ENCODE peak calls at places on chromosomes 2 and 18, in seven cellular contexts. I is HL-60, C is WERI-Rb-1, O is body of pancreas, F is AG04450, P is right lobe of liver, Q is suprapubic skin. A is an unnamed sample.

GRCh38 chr2:96413067-96413722 is 77.6 kb downstream of the NCAPH start:
- DNase-seq in I (no peak), C (no peak), O (no peak), F (no peak), P (no peak), Q (no peak), A (no peak)

GRCh38 chr2:42513252-42513918 is 19.6 kb upstream of the KCNG3 start:
- DNase-seq in I (peak), C (peak), O (peak), F (peak), P (no peak), Q (no peak), A (no peak)

GRCh38 chr2:74459377-74460118 is 1.3 kb downstream of the WBP1 start:
- DNase-seq in I (no peak), C (no peak), O (no peak), F (no peak), P (no peak), Q (no peak), A (no peak)

GRCh38 chr2:149129433-149129832 is 90.9 kb downstream of the LYPD6B start:
- DNase-seq in I (no peak), C (no peak), O (no peak), F (no peak), P (no peak), Q (no peak), A (no peak)

GRCh38 chr2:129908721-129909373 is 70.6 kb upstream of the RAB6C start:
- DNase-seq in I (no peak), C (no peak), O (no peak), F (no peak), P (no peak), Q (no peak), A (peak)

GRCh38 chr2:167177196-167177595 is 288.9 kb downstream of the XIRP2 start:
- DNase-seq in I (no peak), C (no peak), O (no peak), F (no peak), P (no peak), Q (no peak), A (no peak)

GRCh38 chr2:174779361-174779928 is 15.2 kb upstream of the CHRNA1 start:
- DNase-seq in I (no peak), C (no peak), O (no peak), F (no peak), P (no peak), Q (no peak), A (no peak)

GRCh38 chr2:173141666-173142065 is 66.0 kb downstream of the MAP3K20 start:
- DNase-seq in I (no peak), C (no peak), O (no peak), F (no peak), P (no peak), Q (no peak), A (no peak)

GRCh38 chr18:42414756-42415454 is 459.9 kb downstream of the PIK3C3 start:
- DNase-seq in I (no peak), C (no peak), O (no peak), F (no peak), P (no peak), Q (no peak), A (no peak)

GRCh38 chr2:39320162-39320561 is 76.4 kb upstream of the CDKL4 start:
- DNase-seq in I (no peak), C (no peak), O (no peak), F (no peak), P (no peak), Q (no peak), A (no peak)

GRCh38 chr2:54763636-54764291 is 40.3 kb downstream of the EML6 start:
- DNase-seq in I (no peak), C (peak), O (no peak), F (no peak), P (no peak), Q (no peak), A (no peak)

GRCh38 chr2:86632672-86633071 is 9.0 kb upstream of the RNF103 start:
- DNase-seq in I (no peak), C (no peak), O (no peak), F (no peak), P (no peak), Q (no peak), A (no peak)

GRCh38 chr2:17442334-17442733 is 75.9 kb downstream of the RAD51AP2 start:
- DNase-seq in I (no peak), C (no peak), O (no peak), F (no peak), P (no peak), Q (no peak), A (no peak)

GRCh38 chr2:68994864-68995263 is 18.1 kb upstream of the ANTXR1 start:
- DNase-seq in I (no peak), C (no peak), O (no peak), F (no peak), P (no peak), Q (peak), A (no peak)

GRCh38 chr2:11562476-11562875 is 28.6 kb downstream of the GREB1 start:
- DNase-seq in I (no peak), C (peak), O (no peak), F (no peak), P (peak), Q (peak), A (no peak)

GRCh38 chr2:237427807-237428506 is 14.0 kb upstream of the COL6A3 start:
- DNase-seq in I (no peak), C (no peak), O (no peak), F (no peak), P (no peak), Q (peak), A (no peak)

GRCh38 chr2:194907569-194907968 is 749.5 kb upstream of the SLC39A10 start:
- DNase-seq in I (no peak), C (no peak), O (no peak), F (no peak), P (no peak), Q (no peak), A (no peak)

GRCh38 chr2:174563530-174564282 is 33.9 kb downstream of the WIPF1 start:
- DNase-seq in I (no peak), C (no peak), O (peak), F (no peak), P (no peak), Q (no peak), A (no peak)

GRCh38 chr2:113080134-113080533 is 12.4 kb downstream of the IL1F10 start:
- DNase-seq in I (peak), C (peak), O (peak), F (peak), P (peak), Q (no peak), A (peak)

GRCh38 chr18:4433762-4434161 is 21.3 kb downstream of the DLGAP1 start:
- DNase-seq in I (no peak), C (no peak), O (no peak), F (no peak), P (no peak), Q (no peak), A (no peak)

GRCh38 chr2:10580170-10580539 is 109.6 kb downstream of the NOL10 start:
- DNase-seq in I (no peak), C (no peak), O (no peak), F (no peak), P (no peak), Q (no peak), A (no peak)

GRCh38 chr2:3405876-3406275 is 26.4 kb downstream of the TRAPPC12 start:
- DNase-seq in I (no peak), C (no peak), O (no peak), F (no peak), P (no peak), Q (no peak), A (no peak)

GRCh38 chr2:55721601-55722215 is 28.1 kb upstream of the PNPT1 start:
- DNase-seq in I (no peak), C (no peak), O (no peak), F (no peak), P (no peak), Q (no peak), A (no peak)

GRCh38 chr2:7736646-7737305 is 819.6 kb downstream of the RNF144A start:
- DNase-seq in I (no peak), C (no peak), O (no peak), F (no peak), P (peak), Q (no peak), A (no peak)

GRCh38 chr2:178522950-178523595 is 42.8 kb downstream of the PLEKHA3 start:
- DNase-seq in I (no peak), C (no peak), O (peak), F (peak), P (peak), Q (peak), A (peak)

GRCh38 chr18:13399511-13399910 is 181.0 kb downstream of the LDLRAD4 start:
- DNase-seq in I (no peak), C (no peak), O (no peak), F (no peak), P (no peak), Q (no peak), A (no peak)

GRCh38 chr2:45729753-45730512 is 78.5 kb downstream of the PRKCE start:
- DNase-seq in I (peak), C (peak), O (no peak), F (no peak), P (no peak), Q (no peak), A (no peak)

GRCh38 chr2:120227111-120227991 is 4.2 kb upstream of the TMEM185B start:
- DNase-seq in I (no peak), C (no peak), O (no peak), F (no peak), P (no peak), Q (peak), A (peak)

GRCh38 chr2:9473985-9474360 is 378 bp upstream of the IAH1 start:
- DNase-seq in I (peak), C (peak), O (peak), F (no peak), P (peak), Q (peak), A (peak)

DNA sequence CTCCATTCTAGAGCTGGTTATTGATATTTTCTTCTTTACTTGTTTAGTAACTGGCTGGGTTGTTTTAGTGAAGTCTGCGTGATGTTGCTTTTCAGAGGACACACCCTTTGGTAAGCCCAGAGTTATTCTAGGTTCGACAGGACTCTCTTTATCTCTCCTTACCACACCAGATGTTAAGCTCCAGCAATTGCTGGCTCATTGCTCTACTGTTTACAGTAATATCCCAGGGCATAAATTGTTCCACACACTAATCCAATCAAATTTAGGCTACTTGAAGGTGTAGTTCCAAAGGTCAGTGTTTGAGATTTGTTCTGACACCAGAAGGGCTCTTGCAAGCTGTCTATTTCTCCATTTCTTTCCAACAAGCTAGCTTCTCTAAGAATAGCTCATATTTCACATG is 506.6 kb downstream of the NR4A2 start:
- DNase-seq in I (no peak), C (no peak), O (no peak), F (no peak), P (no peak), Q (no peak), A (no peak)
- H3K27ac ChIP-seq in I (no peak), C (no peak), O (no peak), F (no peak), P (no peak), Q (no peak), A (no peak)

GRCh38 chr2:188394931-188395330 is 103.3 kb downstream of the GULP1 start:
- DNase-seq in I (no peak), C (no peak), O (no peak), F (no peak), P (no peak), Q (no peak), A (no peak)

GRCh38 chr2:188395903-188396699 is 104.4 kb downstream of the GULP1 start:
- DNase-seq in I (no peak), C (no peak), O (no peak), F (no peak), P (no peak), Q (no peak), A (no peak)

GRCh38 chr2:188388831-188389230 is 97.2 kb downstream of the GULP1 start:
- DNase-seq in I (no peak), C (no peak), O (no peak), F (no peak), P (no peak), Q (no peak), A (no peak)

GRCh38 chr2:188385857-188386256 is 94.2 kb downstream of the GULP1 start:
- DNase-seq in I (no peak), C (no peak), O (no peak), F (no peak), P (no peak), Q (no peak), A (no peak)

GRCh38 chr2:188391354-188391753 is 99.7 kb downstream of the GULP1 start:
- DNase-seq in I (no peak), C (no peak), O (no peak), F (no peak), P (no peak), Q (no peak), A (no peak)
- H3K4me3 ChIP-seq in I (no peak), C (no peak), O (no peak), F (no peak), P (no peak), Q (no peak), A (no peak)

GRCh38 chr18:7568426-7568825 is 1.3 kb downstream of the PTPRM start:
- DNase-seq in I (no peak), C (peak), O (peak), F (no peak), P (peak), Q (no peak), A (peak)

GRCh38 chr18:7565677-7566076 is 1.4 kb upstream of the PTPRM start:
- DNase-seq in I (no peak), C (no peak), O (no peak), F (no peak), P (no peak), Q (no peak), A (no peak)

GRCh38 chr18:7566244-7566586 is 901 bp upstream of the PTPRM start:
- DNase-seq in I (no peak), C (no peak), O (no peak), F (no peak), P (no peak), Q (no peak), A (no peak)

GRCh38 chr18:7567487-7568425 is 640 bp downstream of the PTPRM start:
- DNase-seq in I (peak), C (peak), O (peak), F (no peak), P (peak), Q (peak), A (peak)

GRCh38 chr18:7566587-7567486 is at the start of gene PTPRM:
- DNase-seq in I (peak), C (peak), O (peak), F (no peak), P (peak), Q (peak), A (peak)
- TF ChIP-seq CTCF in I (no peak), C (peak), O (peak), F (peak), P (peak), Q (peak), A (no peak)

GRCh38 chr2:230877737-230878598 is 13.2 kb downstream of the ITM2C start:
- DNase-seq in I (peak), C (no peak), O (no peak), F (no peak), P (peak), Q (no peak), A (peak)

GRCh38 chr2:230878599-230878965 is 13.8 kb downstream of the ITM2C start:
- DNase-seq in I (no peak), C (no peak), O (no peak), F (no peak), P (peak), Q (no peak), A (no peak)

GRCh38 chr2:230875347-230876315 is 10.9 kb downstream of the ITM2C start:
- DNase-seq in I (no peak), C (no peak), O (peak), F (no peak), P (peak), Q (no peak), A (no peak)

GRCh38 chr2:230879271-230879882 is 14.6 kb downstream of the ITM2C start:
- DNase-seq in I (no peak), C (no peak), O (no peak), F (no peak), P (no peak), Q (no peak), A (peak)

DNA sequence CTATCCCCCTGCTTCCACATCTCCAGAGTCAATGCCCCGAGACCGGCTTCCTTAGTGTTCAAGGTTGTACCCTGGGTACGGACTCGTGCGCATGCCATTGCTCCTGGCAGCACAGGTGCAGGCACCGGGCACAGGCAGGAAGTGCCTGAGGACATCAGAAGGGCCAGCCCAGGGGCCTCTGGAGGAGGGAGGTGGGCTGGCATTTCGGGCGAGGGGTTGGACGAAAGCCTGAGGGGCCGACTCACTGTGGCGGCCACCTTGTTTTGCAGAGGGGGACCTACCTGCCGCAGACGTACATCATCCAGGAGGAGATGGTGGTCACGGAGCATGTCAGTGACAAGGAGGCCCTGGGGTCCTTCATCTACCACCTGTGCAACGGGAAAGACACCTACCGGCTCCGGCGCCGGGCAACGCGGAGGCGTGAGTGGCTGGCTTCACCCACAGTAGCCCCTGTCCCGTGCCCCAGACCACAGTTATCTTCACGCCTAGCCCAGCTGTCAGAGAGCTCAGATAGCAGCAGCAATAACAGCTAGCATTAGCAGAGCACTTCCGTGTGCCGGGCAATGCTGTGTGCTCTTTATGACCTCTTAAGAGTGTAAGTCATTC is 12.5 kb downstream of the ITM2C start:
- DNase-seq in I (peak), C (no peak), O (peak), F (no peak), P (peak), Q (no peak), A (no peak)
- H3K27ac ChIP-seq in I (peak), C (no peak), O (no peak), F (no peak), P (no peak), Q (no peak), A (no peak)

DNA sequence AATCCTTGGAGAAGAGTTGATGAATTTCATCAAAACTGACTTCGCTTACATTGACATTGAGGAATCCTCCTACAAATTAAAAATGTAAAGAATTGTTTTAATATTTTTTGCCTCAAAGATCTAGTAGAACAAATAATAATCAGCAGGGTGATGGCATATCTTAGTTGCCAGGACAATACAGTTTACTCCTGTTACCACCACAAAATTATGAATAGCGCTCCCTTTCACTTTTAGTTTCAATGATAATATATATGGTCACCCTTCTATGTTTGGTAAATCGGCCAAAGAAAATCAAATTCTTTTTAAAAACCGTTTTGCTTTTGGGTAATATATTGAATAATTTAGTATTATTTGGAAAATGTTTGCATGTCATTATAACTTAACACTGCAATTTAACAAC is 39.0 kb downstream of the B4GALT6 start:
- DNase-seq in I (no peak), C (no peak), O (no peak), F (no peak), P (no peak), Q (no peak), A (no peak)
- H3K4me3 ChIP-seq in I (no peak), C (no peak), O (no peak), F (no peak), P (no peak), Q (no peak), A (no peak)

GRCh38 chr2:23417310-23417709 is 32.3 kb downstream of the KLHL29 start:
- DNase-seq in I (no peak), C (peak), O (no peak), F (no peak), P (peak), Q (no peak), A (no peak)

GRCh38 chr2:23412556-23413155 is 27.7 kb downstream of the KLHL29 start:
- DNase-seq in I (no peak), C (no peak), O (no peak), F (no peak), P (peak), Q (no peak), A (no peak)

GRCh38 chr2:23414106-23414505 is 29.1 kb downstream of the KLHL29 start:
- DNase-seq in I (no peak), C (peak), O (no peak), F (no peak), P (peak), Q (no peak), A (no peak)

GRCh38 chr2:23413641-23414040 is 28.7 kb downstream of the KLHL29 start:
- DNase-seq in I (no peak), C (no peak), O (no peak), F (no peak), P (peak), Q (no peak), A (no peak)

GRCh38 chr2:23414876-23415275 is 29.9 kb downstream of the KLHL29 start:
- DNase-seq in I (no peak), C (peak), O (no peak), F (no peak), P (no peak), Q (no peak), A (no peak)
- TF ChIP-seq CTCF in I (no peak), C (peak), O (no peak), F (peak), P (no peak), Q (peak), A (no peak)

DNA sequence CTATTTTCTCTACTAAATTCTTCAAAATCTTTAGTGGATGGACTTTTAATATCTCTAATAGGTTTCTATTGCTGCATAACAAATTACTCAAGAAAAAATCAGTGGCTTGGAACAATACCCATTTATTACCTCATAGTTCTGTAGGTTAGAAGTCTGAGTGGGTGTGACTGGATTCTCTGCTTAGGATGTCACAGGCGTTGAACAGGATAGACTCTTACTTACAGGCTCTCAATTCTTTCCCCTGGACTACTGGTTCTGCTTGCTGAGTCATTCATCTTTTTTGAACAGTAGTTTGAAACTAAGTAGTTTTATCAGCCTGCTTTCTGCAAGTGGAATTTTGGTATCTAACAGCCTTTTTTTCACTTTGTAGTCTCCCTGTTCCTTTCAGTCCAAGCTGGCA is 265.4 kb downstream of the ZNF385B start:
- DNase-seq in I (no peak), C (no peak), O (no peak), F (peak), P (no peak), Q (no peak), A (no peak)
- H3K27ac ChIP-seq in I (no peak), C (no peak), O (no peak), F (no peak), P (no peak), Q (no peak), A (no peak)

DNA sequence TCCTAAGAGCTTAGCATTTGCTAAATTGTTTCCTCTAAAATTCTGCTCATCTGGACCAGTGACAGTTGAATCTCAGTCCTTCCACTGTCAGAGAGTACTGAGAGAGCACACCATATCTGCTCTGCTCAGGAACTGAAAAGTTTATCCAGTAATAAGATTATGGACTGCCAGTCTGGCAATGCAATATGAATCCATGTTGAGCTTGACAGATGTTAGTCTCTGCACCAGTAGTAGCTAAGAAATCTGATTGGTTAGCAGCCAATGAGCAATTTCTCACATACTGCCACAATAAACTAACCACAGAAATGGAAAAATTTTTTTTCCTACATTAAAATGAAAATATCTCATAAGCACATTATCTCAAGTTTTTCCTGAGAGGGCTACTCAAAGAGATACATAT is 2.3 kb downstream of the PRKD3 start:
- DNase-seq in I (no peak), C (no peak), O (no peak), F (no peak), P (no peak), Q (no peak), A (no peak)
- H3K4me3 ChIP-seq in I (no peak), C (peak), O (no peak), F (peak), P (no peak), Q (peak), A (peak)